ENCODE peak calls at places on chromosome 15, in eight cellular contexts. S is stomach, B is right lobe of liver, K is esophagus squamous epithelium, P is fibroblast of lung, N is adrenal gland, T is caudate nucleus, Q is brain pericyte. C is an unnamed sample.
A peak's percentile ranks its signal among the peaks of the same experiment; 100 is the strongest.

GRCh38 chr15:66698318-66698961 is 3.6 kb upstream of the SMAD6 start:
- DNase-seq in T (peak; percentile 4), Q (no peak), P (peak; percentile 53), S (peak; percentile 77), K (no peak), N (peak; percentile 88), B (peak; percentile 87), C (peak; percentile 73)

GRCh38 chr15:64909546-64909945 is 2.2 kb upstream of the ANKDD1A start:
- DNase-seq in K (no peak), P (no peak), S (no peak), T (no peak), N (no peak), Q (no peak), B (peak; percentile 17), C (no peak)

GRCh38 chr15:63054985-63055384 is 12.4 kb downstream of the TPM1 start:
- DNase-seq in B (no peak), K (no peak), P (peak; percentile 48), N (no peak), T (no peak), Q (no peak), S (no peak), C (no peak)

GRCh38 chr15:64844576-64845140 is 2.9 kb downstream of the PLEKHO2 start:
- DNase-seq in P (no peak), B (no peak), Q (no peak), N (no peak), K (no peak), T (no peak), S (no peak), C (no peak)

GRCh38 chr15:82081904-82082810 is 36.3 kb upstream of the MEX3B start:
- DNase-seq in P (peak; percentile 98), S (no peak), T (no peak), K (no peak), B (no peak), Q (no peak), N (no peak), C (no peak)

GRCh38 chr15:39874890-39875549 is 45.0 kb downstream of the GPR176 start:
- DNase-seq in S (peak; percentile 36), P (peak; percentile 19), N (peak; percentile 51), K (no peak), T (no peak), Q (no peak), B (no peak), C (no peak)

GRCh38 chr15:68441045-68441743 is 9.2 kb upstream of the ITGA11 start:
- DNase-seq in T (no peak), K (no peak), B (no peak), Q (no peak), S (no peak), P (peak; percentile 57), N (no peak), C (no peak)

GRCh38 chr15:92747047-92747446 is 91.5 kb upstream of the FAM174B start:
- DNase-seq in B (no peak), P (no peak), N (no peak), K (no peak), S (no peak), T (no peak), Q (no peak), C (no peak)

GRCh38 chr15:85826756-85827515 is 32.2 kb upstream of the KLHL25 start:
- DNase-seq in P (peak; percentile 27), S (no peak), T (no peak), N (no peak), B (no peak), K (no peak), Q (no peak), C (no peak)

GRCh38 chr15:100765458-100766224 is 114.0 kb upstream of the ALDH1A3 start:
- DNase-seq in B (peak; percentile 43), K (no peak), N (no peak), T (no peak), S (no peak), Q (no peak), P (no peak), C (peak; percentile 16)

GRCh38 chr15:92116320-92116719 is 262.8 kb downstream of the SLCO3A1 start:
- DNase-seq in S (no peak), P (no peak), K (no peak), T (no peak), Q (no peak), N (no peak), B (no peak), C (no peak)

GRCh38 chr15:69860921-69861320 is 236.8 kb downstream of the TLE3 start:
- DNase-seq in Q (no peak), B (no peak), N (no peak), P (no peak), S (no peak), K (no peak), T (no peak), C (no peak)

GRCh38 chr15:36585774-36586173 is 6.3 kb downstream of the CDIN1 start:
- DNase-seq in T (no peak), S (no peak), Q (no peak), B (no peak), K (no peak), N (no peak), P (no peak), C (no peak)

GRCh38 chr15:87326274-87326673 is 930.3 kb downstream of the NTRK3 start:
- DNase-seq in P (peak; percentile 37), K (no peak), T (no peak), B (no peak), Q (no peak), N (no peak), S (no peak), C (no peak)

GRCh38 chr15:69094124-69095030 is 66.1 kb upstream of the GLCE start:
- DNase-seq in T (no peak), Q (peak; percentile 37), N (no peak), S (no peak), P (no peak), K (no peak), B (no peak), C (no peak)

GRCh38 chr15:70713547-70714414 is 49.6 kb downstream of the UACA start:
- DNase-seq in B (no peak), S (no peak), P (peak; percentile 88), T (no peak), N (no peak), Q (no peak), K (no peak), C (no peak)

GRCh38 chr15:38554354-38554753 is 10.3 kb downstream of the RASGRP1 start:
- DNase-seq in S (no peak), T (no peak), P (peak; percentile 71), Q (no peak), B (no peak), N (no peak), K (no peak), C (no peak)

GRCh38 chr15:40233727-40234577 is 4.9 kb upstream of the PAK6 start:
- DNase-seq in B (no peak), S (no peak), T (no peak), P (peak; percentile 45), K (no peak), Q (no peak), N (no peak), C (no peak)

GRCh38 chr15:90099868-90100854 is 2.1 kb downstream of the IDH2 start:
- DNase-seq in S (peak; percentile 79), T (no peak), Q (no peak), K (no peak), P (peak; percentile 80), B (peak; percentile 78), N (no peak), C (peak; percentile 65)

GRCh38 chr15:90201944-90202375 is 830 bp downstream of the SEMA4B start:
- DNase-seq in Q (no peak), K (no peak), T (no peak), P (no peak), S (no peak), N (no peak), B (no peak), C (no peak)

GRCh38 chr15:74655424-74655823 is 39.8 kb downstream of the CLK3 start:
- DNase-seq in N (no peak), S (no peak), K (no peak), T (no peak), B (no peak), P (peak; percentile 62), Q (no peak), C (no peak)

GRCh38 chr15:39431371-39431770 is 149.5 kb upstream of the THBS1 start:
- DNase-seq in Q (no peak), S (no peak), P (peak; percentile 74), B (no peak), N (no peak), T (no peak), K (no peak), C (no peak)

GRCh38 chr15:34729056-34729455 is 25.7 kb downstream of the GJD2 start:
- DNase-seq in Q (no peak), S (no peak), P (no peak), B (no peak), N (no peak), K (no peak), T (no peak), C (no peak)

GRCh38 chr15:60656491-60657284 is 177.7 kb upstream of the ICE2 start:
- DNase-seq in P (peak; percentile 71), B (no peak), N (no peak), K (no peak), Q (no peak), T (no peak), S (no peak), C (no peak)

GRCh38 chr15:78003539-78004008 is 73.9 kb downstream of the TBC1D2B start:
- DNase-seq in S (peak; percentile 65), P (no peak), K (no peak), Q (no peak), T (no peak), B (peak; percentile 80), N (no peak), C (no peak)

C was measured in ovary.